ENCODE peak calls at places on chromosomes 16 and 17, in seven cellular contexts. One of them, this sample, is unnamed.

GRCh38 chr16:73172621-73173312 is 124.8 kb upstream of the ZFHX3 start:
- DNase-seq in lower leg skin: peak
- DNase-seq in Kasumi-1: no peak
- DNase-seq in COR-L47: peak
- DNase-seq in memory B cell: no peak
- DNase-seq in C1 segment of cervical spinal cord: peak
- DNase-seq in stimulated activated CD4-positive, alpha-beta T cell treated with anti-CD3 and anti-CD28 coated beads, Interleukin-2, amount 100 ng/mL, for 48 hours: no peak
- DNase-seq in this sample: no peak

GRCh38 chr17:78315355-78316114 is 44.3 kb downstream of the SOCS3 start:
- DNase-seq in lower leg skin: peak
- DNase-seq in Kasumi-1: no peak
- DNase-seq in COR-L47: peak
- DNase-seq in memory B cell: no peak
- DNase-seq in C1 segment of cervical spinal cord: no peak
- DNase-seq in stimulated activated CD4-positive, alpha-beta T cell treated with anti-CD3 and anti-CD28 coated beads, Interleukin-2, amount 100 ng/mL, for 48 hours: peak
- DNase-seq in this sample: no peak

GRCh38 chr17:49519781-49520180 is 24.7 kb downstream of the NGFR start:
- DNase-seq in lower leg skin: no peak
- DNase-seq in Kasumi-1: no peak
- DNase-seq in COR-L47: no peak
- DNase-seq in memory B cell: no peak
- DNase-seq in C1 segment of cervical spinal cord: no peak
- DNase-seq in stimulated activated CD4-positive, alpha-beta T cell treated with anti-CD3 and anti-CD28 coated beads, Interleukin-2, amount 100 ng/mL, for 48 hours: no peak
- DNase-seq in this sample: no peak

GRCh38 chr17:7548585-7549400 is at the start of gene TNFSF12:
- DNase-seq in lower leg skin: peak
- DNase-seq in Kasumi-1: no peak
- DNase-seq in COR-L47: no peak
- DNase-seq in memory B cell: no peak
- DNase-seq in C1 segment of cervical spinal cord: no peak
- DNase-seq in stimulated activated CD4-positive, alpha-beta T cell treated with anti-CD3 and anti-CD28 coated beads, Interleukin-2, amount 100 ng/mL, for 48 hours: no peak
- DNase-seq in this sample: peak

GRCh38 chr16:85444879-85445778 is 168.0 kb upstream of the GSE1 start:
- DNase-seq in lower leg skin: no peak
- DNase-seq in Kasumi-1: no peak
- DNase-seq in COR-L47: peak
- DNase-seq in memory B cell: no peak
- DNase-seq in C1 segment of cervical spinal cord: no peak
- DNase-seq in stimulated activated CD4-positive, alpha-beta T cell treated with anti-CD3 and anti-CD28 coated beads, Interleukin-2, amount 100 ng/mL, for 48 hours: no peak
- DNase-seq in this sample: no peak

GRCh38 chr16:63361032-63361624 is 1324.9 kb upstream of the CDH8 start:
- DNase-seq in lower leg skin: no peak
- DNase-seq in Kasumi-1: peak
- DNase-seq in COR-L47: peak
- DNase-seq in memory B cell: no peak
- DNase-seq in C1 segment of cervical spinal cord: no peak
- DNase-seq in stimulated activated CD4-positive, alpha-beta T cell treated with anti-CD3 and anti-CD28 coated beads, Interleukin-2, amount 100 ng/mL, for 48 hours: no peak
- DNase-seq in this sample: peak

GRCh38 chr16:57882797-57883196 is 80.5 kb upstream of the KIFC3 start:
- DNase-seq in lower leg skin: no peak
- DNase-seq in Kasumi-1: no peak
- DNase-seq in COR-L47: no peak
- DNase-seq in memory B cell: no peak
- DNase-seq in C1 segment of cervical spinal cord: no peak
- DNase-seq in stimulated activated CD4-positive, alpha-beta T cell treated with anti-CD3 and anti-CD28 coated beads, Interleukin-2, amount 100 ng/mL, for 48 hours: no peak
- DNase-seq in this sample: no peak

GRCh38 chr16:4320571-4321137 is 4.8 kb downstream of the GLIS2 start:
- DNase-seq in lower leg skin: no peak
- DNase-seq in Kasumi-1: no peak
- DNase-seq in COR-L47: no peak
- DNase-seq in memory B cell: no peak
- DNase-seq in C1 segment of cervical spinal cord: no peak
- DNase-seq in stimulated activated CD4-positive, alpha-beta T cell treated with anti-CD3 and anti-CD28 coated beads, Interleukin-2, amount 100 ng/mL, for 48 hours: no peak
- DNase-seq in this sample: no peak

GRCh38 chr16:81366316-81366932 is 51.7 kb downstream of the GAN start:
- DNase-seq in lower leg skin: no peak
- DNase-seq in Kasumi-1: peak
- DNase-seq in COR-L47: peak
- DNase-seq in memory B cell: peak
- DNase-seq in C1 segment of cervical spinal cord: no peak
- DNase-seq in stimulated activated CD4-positive, alpha-beta T cell treated with anti-CD3 and anti-CD28 coated beads, Interleukin-2, amount 100 ng/mL, for 48 hours: no peak
- DNase-seq in this sample: peak

GRCh38 chr17:43907425-43907981 is at the start of gene MPP2:
- DNase-seq in lower leg skin: no peak
- DNase-seq in Kasumi-1: peak
- DNase-seq in COR-L47: peak
- DNase-seq in memory B cell: peak
- DNase-seq in C1 segment of cervical spinal cord: peak
- DNase-seq in stimulated activated CD4-positive, alpha-beta T cell treated with anti-CD3 and anti-CD28 coated beads, Interleukin-2, amount 100 ng/mL, for 48 hours: peak
- DNase-seq in this sample: peak

GRCh38 chr16:67084345-67085028 is 25.3 kb upstream of the PHAF1 start:
- DNase-seq in lower leg skin: no peak
- DNase-seq in Kasumi-1: peak
- DNase-seq in COR-L47: no peak
- DNase-seq in memory B cell: no peak
- DNase-seq in C1 segment of cervical spinal cord: no peak
- DNase-seq in stimulated activated CD4-positive, alpha-beta T cell treated with anti-CD3 and anti-CD28 coated beads, Interleukin-2, amount 100 ng/mL, for 48 hours: no peak
- DNase-seq in this sample: no peak

GRCh38 chr16:4249546-4249945 is 7.7 kb upstream of the SRL start:
- DNase-seq in lower leg skin: no peak
- DNase-seq in Kasumi-1: no peak
- DNase-seq in COR-L47: no peak
- DNase-seq in memory B cell: no peak
- DNase-seq in C1 segment of cervical spinal cord: no peak
- DNase-seq in stimulated activated CD4-positive, alpha-beta T cell treated with anti-CD3 and anti-CD28 coated beads, Interleukin-2, amount 100 ng/mL, for 48 hours: no peak
- DNase-seq in this sample: no peak

GRCh38 chr17:64331946-64332493 is 58.6 kb downstream of the PECAM1 start:
- DNase-seq in lower leg skin: no peak
- DNase-seq in Kasumi-1: peak
- DNase-seq in COR-L47: no peak
- DNase-seq in memory B cell: no peak
- DNase-seq in C1 segment of cervical spinal cord: no peak
- DNase-seq in stimulated activated CD4-positive, alpha-beta T cell treated with anti-CD3 and anti-CD28 coated beads, Interleukin-2, amount 100 ng/mL, for 48 hours: no peak
- DNase-seq in this sample: no peak

GRCh38 chr17:44314031-44314430 is 5.6 kb downstream of the RUNDC3A start:
- DNase-seq in lower leg skin: no peak
- DNase-seq in Kasumi-1: no peak
- DNase-seq in COR-L47: no peak
- DNase-seq in memory B cell: no peak
- DNase-seq in C1 segment of cervical spinal cord: no peak
- DNase-seq in stimulated activated CD4-positive, alpha-beta T cell treated with anti-CD3 and anti-CD28 coated beads, Interleukin-2, amount 100 ng/mL, for 48 hours: no peak
- DNase-seq in this sample: no peak

GRCh38 chr17:16917995-16918394 is 53.9 kb downstream of the TNFRSF13B start:
- DNase-seq in lower leg skin: no peak
- DNase-seq in Kasumi-1: no peak
- DNase-seq in COR-L47: no peak
- DNase-seq in memory B cell: no peak
- DNase-seq in C1 segment of cervical spinal cord: no peak
- DNase-seq in stimulated activated CD4-positive, alpha-beta T cell treated with anti-CD3 and anti-CD28 coated beads, Interleukin-2, amount 100 ng/mL, for 48 hours: no peak
- DNase-seq in this sample: no peak

GRCh38 chr16:80056334-80056733 is 455.8 kb upstream of the MAF start:
- DNase-seq in lower leg skin: no peak
- DNase-seq in Kasumi-1: no peak
- DNase-seq in COR-L47: no peak
- DNase-seq in memory B cell: no peak
- DNase-seq in C1 segment of cervical spinal cord: no peak
- DNase-seq in stimulated activated CD4-positive, alpha-beta T cell treated with anti-CD3 and anti-CD28 coated beads, Interleukin-2, amount 100 ng/mL, for 48 hours: no peak
- DNase-seq in this sample: no peak

GRCh38 chr16:82031116-82032084 is 3.7 kb upstream of the HSD17B2 start:
- DNase-seq in lower leg skin: no peak
- DNase-seq in Kasumi-1: peak
- DNase-seq in COR-L47: peak
- DNase-seq in memory B cell: no peak
- DNase-seq in C1 segment of cervical spinal cord: no peak
- DNase-seq in stimulated activated CD4-positive, alpha-beta T cell treated with anti-CD3 and anti-CD28 coated beads, Interleukin-2, amount 100 ng/mL, for 48 hours: no peak
- DNase-seq in this sample: no peak

GRCh38 chr16:51524555-51525373 is 373.7 kb upstream of the SALL1 start:
- DNase-seq in lower leg skin: no peak
- DNase-seq in Kasumi-1: no peak
- DNase-seq in COR-L47: no peak
- DNase-seq in memory B cell: no peak
- DNase-seq in C1 segment of cervical spinal cord: no peak
- DNase-seq in stimulated activated CD4-positive, alpha-beta T cell treated with anti-CD3 and anti-CD28 coated beads, Interleukin-2, amount 100 ng/mL, for 48 hours: no peak
- DNase-seq in this sample: no peak